ENCODE peak calls at places on chromosomes 7 and 10, in four cellular contexts. X is transverse colon, T is heart left ventricle, C is heart right ventricle. I is an unnamed sample.

GRCh38 chr10:13673165-13673564 is 86.4 kb downstream of the PRPF18 start:
- DNase-seq in C (no peak), X (no peak), T (no peak), I (no peak)

GRCh38 chr10:895324-895723 is 36.2 kb downstream of the LARP4B start:
- DNase-seq in C (no peak), T (no peak), X (no peak), I (no peak)

GRCh38 chr10:3936422-3937040 is 151.5 kb upstream of the KLF6 start:
- DNase-seq in T (no peak), X (peak; percentile 56), C (no peak), I (no peak)

GRCh38 chr7:139845443-139845805 is 16.4 kb downstream of the TBXAS1 start:
- DNase-seq in C (no peak), T (no peak), X (no peak), I (no peak)

GRCh38 chr10:49518982-49519578 is 19.8 kb downstream of the ERCC6 start:
- DNase-seq in X (no peak), C (peak; percentile 19), T (no peak), I (no peak)

GRCh38 chr10:101285519-101286070 is 56.3 kb upstream of the LBX1 start:
- DNase-seq in X (no peak), C (no peak), T (no peak), I (no peak)

GRCh38 chr10:48400129-48400849 is 93.8 kb downstream of the MAPK8 start:
- DNase-seq in T (no peak), X (no peak), C (no peak), I (no peak)

GRCh38 chr7:8056431-8056830 is 87.8 kb downstream of the GLCCI1 start:
- DNase-seq in T (no peak), C (no peak), X (no peak), I (no peak)

GRCh38 chr7:138864667-138865066 is 66.7 kb upstream of the ATP6V0A4 start:
- DNase-seq in T (no peak), C (no peak), X (no peak), I (no peak)

GRCh38 chr7:79741684-79742083 is 288.2 kb upstream of the MAGI2 start:
- DNase-seq in T (no peak), C (no peak), X (no peak), I (no peak)

GRCh38 chr7:12028508-12028907 is 182.6 kb upstream of the TMEM106B start:
- DNase-seq in T (no peak), X (no peak), C (no peak), I (no peak)

GRCh38 chr10:49091450-49092210 is 23.7 kb downstream of the VSTM4 start:
- DNase-seq in T (no peak), C (no peak), X (no peak), I (no peak)

GRCh38 chr10:11927746-11928145 is 104.6 kb downstream of the PROSER2 start:
- DNase-seq in X (no peak), T (no peak), C (no peak), I (no peak)

GRCh38 chr10:118278649-118279048 is 63.5 kb downstream of the FAM204A start:
- DNase-seq in X (no peak), C (no peak), T (no peak), I (no peak)

GRCh38 chr7:4824120-4824775 is 37.6 kb downstream of the PAPOLB start:
- DNase-seq in X (no peak), C (no peak), T (no peak), I (no peak)

GRCh38 chr10:134743-135600 is at the start of gene ZMYND11:
- DNase-seq in C (peak; percentile 77), T (peak; percentile 78), X (peak; percentile 68), I (peak; percentile 77)

GRCh38 chr7:111438369-111439289 is 123.7 kb downstream of the IMMP2L start:
- DNase-seq in X (no peak), T (no peak), C (no peak), I (no peak)

DNA sequence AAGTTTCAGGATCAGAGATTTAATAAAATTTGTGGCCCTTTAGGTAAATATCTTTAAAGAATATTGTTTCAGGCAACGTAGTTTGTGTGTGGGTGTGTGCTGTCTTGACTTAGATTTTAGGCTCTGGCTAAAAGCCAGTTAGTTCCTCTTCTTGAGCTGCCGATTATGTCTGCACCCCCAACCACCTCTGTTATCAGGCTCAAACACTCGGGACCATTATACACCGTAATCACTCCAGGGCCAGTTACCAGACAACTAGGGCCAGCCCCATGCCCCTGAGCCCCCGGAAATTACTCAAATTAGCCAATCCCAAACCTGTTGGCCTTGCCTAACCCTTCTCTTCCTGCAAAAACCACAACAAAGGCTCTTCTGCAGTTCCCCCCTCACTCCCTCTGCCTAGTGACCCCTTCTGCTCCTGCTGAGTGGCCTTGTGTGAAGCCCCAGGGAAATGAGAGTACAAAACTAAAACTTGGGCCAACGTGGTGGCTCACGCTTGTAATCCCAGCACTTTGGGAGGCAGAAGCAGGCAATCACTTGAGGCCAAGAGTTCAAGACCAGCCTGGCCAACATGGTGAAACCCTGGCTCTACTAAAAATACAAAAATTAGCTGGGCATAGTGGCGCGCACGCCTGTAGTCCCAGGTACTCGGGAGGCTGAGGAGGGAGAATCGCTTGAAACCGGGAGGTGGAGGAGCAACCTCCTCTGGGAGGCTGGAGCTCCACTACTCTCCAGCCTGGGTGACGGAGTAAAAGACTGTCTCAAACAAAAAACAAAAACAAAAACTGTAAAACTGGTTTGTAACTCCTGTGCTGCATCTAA is 9.2 kb upstream of the HNRNPF start:
- DNase-seq in T (no peak), X (no peak), C (no peak), I (no peak)
- H3K4me1 ChIP-seq in T (peaks cover 8% of the 10 kb centered on the region), X (peaks cover 8% of the 10 kb centered on the region), C (peaks cover 6% of the 10 kb centered on the region), I (peaks cover 8% of the 10 kb centered on the region)

GRCh38 chr7:73940701-73941238 is 79.8 kb downstream of the TMEM270 start:
- DNase-seq in T (no peak), C (no peak), X (no peak), I (no peak)

GRCh38 chr7:73932364-73932763 is 71.4 kb downstream of the TMEM270 start:
- DNase-seq in C (no peak), X (no peak), T (no peak), I (no peak)

GRCh38 chr7:73939528-73939927 is 78.6 kb downstream of the TMEM270 start:
- DNase-seq in X (no peak), T (no peak), C (no peak), I (no peak)

GRCh38 chr7:73933091-73933490 is 72.1 kb downstream of the TMEM270 start:
- DNase-seq in C (no peak), X (no peak), T (no peak), I (no peak)

GRCh38 chr7:73937014-73937413 is 76.1 kb downstream of the TMEM270 start:
- DNase-seq in X (no peak), C (no peak), T (no peak), I (no peak)
- H3K27ac ChIP-seq in X (no peak overlapping the region), C (no peak overlapping the region), T (no peak overlapping the region), I (no peak overlapping the region)

DNA sequence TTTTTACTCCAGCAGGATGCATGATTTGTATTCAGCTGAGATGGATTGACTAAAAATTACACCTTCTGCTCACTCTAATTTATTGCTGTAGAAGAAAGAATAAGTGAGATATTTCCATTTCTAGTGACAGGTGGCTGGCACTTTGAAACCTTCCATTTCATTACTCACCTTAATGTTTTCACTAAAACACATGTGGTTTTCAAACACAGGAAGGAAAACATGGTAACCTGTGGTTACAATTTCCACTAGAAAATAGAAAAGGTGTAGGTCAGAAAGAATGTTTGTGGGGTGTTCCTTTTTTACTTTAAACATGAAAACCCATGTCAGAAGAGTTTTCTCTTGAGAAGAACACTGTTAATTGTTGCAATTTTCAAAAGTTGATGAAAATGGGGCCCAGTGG is 12.0 kb upstream of the PRKCQ start:
- DNase-seq in C (no peak), T (no peak), X (no peak), I (no peak)
- H3K4me1 ChIP-seq in C (no peaks in the 10 kb centered on the region), T (no peaks in the 10 kb centered on the region), X (no peaks in the 10 kb centered on the region), I (peaks cover 14% of the 10 kb centered on the region)

DNA sequence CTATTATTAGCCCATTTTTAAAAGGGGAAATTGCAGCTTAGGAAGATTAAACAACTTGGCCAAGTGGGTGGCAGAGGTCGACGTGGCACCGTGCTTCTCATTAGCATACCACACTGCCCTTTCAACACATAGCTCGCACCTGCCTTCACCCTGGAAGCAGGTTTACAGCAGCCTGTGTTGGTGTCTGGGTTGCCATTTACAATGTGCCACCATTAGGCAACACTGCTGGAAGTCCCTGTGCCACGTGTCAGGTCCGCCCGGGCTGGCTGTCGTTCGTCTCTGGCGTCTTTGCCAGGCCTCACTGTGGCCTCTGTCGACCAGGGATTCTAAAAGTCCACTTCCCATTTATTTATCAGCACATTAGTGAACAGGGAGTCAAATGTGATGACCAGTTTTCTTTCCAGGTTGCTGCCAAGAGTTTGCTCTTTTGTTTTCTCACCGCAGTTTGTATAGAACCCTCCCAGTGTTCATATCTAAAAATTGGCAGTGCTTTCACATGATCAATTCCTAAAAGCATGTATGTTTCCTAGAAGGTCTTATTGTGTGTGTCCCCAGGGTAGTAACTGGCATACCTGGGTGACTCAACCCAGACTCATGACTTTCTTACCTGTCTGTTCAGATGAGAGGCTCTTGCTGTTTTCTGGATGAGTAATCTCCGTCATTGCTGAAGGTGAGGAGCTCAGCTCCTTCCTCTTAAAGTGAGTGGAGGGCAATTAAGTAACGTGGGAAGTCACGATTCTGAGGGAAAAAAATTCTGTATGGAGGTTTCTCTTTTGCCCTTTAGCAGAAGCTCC is 9.2 kb downstream of the INSIG1 start:
- DNase-seq in T (no peak), X (no peak), C (no peak), I (no peak)
- H3K27ac ChIP-seq in T (no peak overlapping the region), X (no peak overlapping the region), C (no peak overlapping the region), I (no peak overlapping the region)

GRCh38 chr7:47374538-47374937 is 207.4 kb downstream of the TNS3 start:
- DNase-seq in X (peak; percentile 5), T (no peak), C (no peak), I (peak; percentile 34)
- H3K4me1 ChIP-seq in X (peaks cover 29% of the 10 kb centered on the region), T (peaks cover 42% of the 10 kb centered on the region), C (peaks cover 52% of the 10 kb centered on the region), I (peaks cover 41% of the 10 kb centered on the region)

GRCh38 chr7:37820708-37821468 is 27.5 kb upstream of the NME8 start:
- DNase-seq in T (no peak), C (no peak), X (no peak), I (no peak)

GRCh38 chr7:37815969-37816371 is 32.4 kb upstream of the NME8 start:
- DNase-seq in T (no peak), X (no peak), C (no peak), I (no peak)

GRCh38 chr7:37822946-37823345 is 25.5 kb upstream of the NME8 start:
- DNase-seq in X (no peak), T (no peak), C (no peak), I (no peak)

GRCh38 chr7:37817219-37817618 is 31.2 kb upstream of the NME8 start:
- DNase-seq in T (no peak), X (no peak), C (no peak), I (no peak)

DNA sequence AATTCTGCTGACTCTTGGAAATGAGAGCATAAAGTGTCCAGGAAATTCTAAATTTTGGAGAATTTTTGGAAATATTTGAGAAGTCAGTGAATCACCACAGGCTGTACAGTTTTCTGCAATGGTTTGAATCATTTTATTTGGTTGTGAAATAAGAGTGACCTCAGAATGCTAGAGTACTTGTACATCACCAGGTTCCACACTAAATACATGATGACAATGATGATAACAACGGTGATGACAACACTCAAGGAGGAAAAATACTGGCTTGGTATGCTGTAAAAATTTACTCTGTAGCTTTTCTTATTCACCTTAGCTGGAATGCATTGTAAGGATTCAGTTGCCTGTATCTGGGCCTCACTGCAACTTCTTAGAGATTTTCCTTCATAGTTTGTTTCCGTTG is 30.4 kb upstream of the NME8 start:
- DNase-seq in T (no peak), C (no peak), X (no peak), I (no peak)
- H3K27ac ChIP-seq in T (no peak overlapping the region), C (no peak overlapping the region), X (no peak overlapping the region), I (no peak overlapping the region)

GRCh38 chr7:106067678-106068077 is 44.4 kb downstream of the SYPL1 start:
- DNase-seq in T (no peak), X (no peak), C (no peak), I (no peak)
- H3K4me1 ChIP-seq in T (peaks cover 61% of the 10 kb centered on the region), X (peaks cover 44% of the 10 kb centered on the region), C (peaks cover 69% of the 10 kb centered on the region), I (peaks cover 20% of the 10 kb centered on the region)